ENCODE peak calls at places on chromosomes 3 and 15, in four cellular contexts. N is Calu3, U is A549, K is upper lobe of right lung. L is an unnamed sample.

GRCh38 chr3:47000198-47000815 is 20.8 kb downstream of the NBEAL2 start:
- DNase-seq in N (no peak), U (no peak), K (no peak), L (no peak)

GRCh38 chr3:141849056-141849814 is 27.2 kb upstream of the ATP1B3 start:
- DNase-seq in N (no peak), U (no peak), K (no peak), L (no peak)

GRCh38 chr15:98888839-98889479 is 118.6 kb downstream of the PGPEP1L start:
- DNase-seq in N (no peak), K (no peak), U (no peak), L (no peak)

GRCh38 chr3:53715815-53716483 is 130.3 kb downstream of the CHDH start:
- DNase-seq in N (no peak), K (no peak), U (no peak), L (no peak)

GRCh38 chr15:41557673-41558399 is 1.2 kb upstream of the TYRO3 start:
- DNase-seq in U (peak), K (peak), N (peak), L (peak)

GRCh38 chr3:18424862-18425640 is at the start of gene SATB1:
- DNase-seq in U (no peak), N (peak), K (peak), L (peak)

GRCh38 chr3:186931487-186932280 is 1.4 kb downstream of the ST6GAL1 start:
- DNase-seq in U (no peak), K (peak), N (peak), L (peak)

GRCh38 chr15:57018151-57018550 is 99.7 kb downstream of the TCF12 start:
- DNase-seq in K (no peak), N (no peak), U (no peak), L (no peak)

GRCh38 chr3:22835041-22835440 is 368.1 kb upstream of the UBE2E2 start:
- DNase-seq in U (no peak), N (peak), K (no peak), L (no peak)

GRCh38 chr3:79871656-79872055 is 103.9 kb upstream of the ROBO1 start:
- DNase-seq in U (no peak), N (no peak), K (no peak), L (no peak)

GRCh38 chr3:173529062-173529711 is 131.6 kb downstream of the NLGN1 start:
- DNase-seq in K (peak), N (peak), U (no peak), L (peak)

GRCh38 chr3:104359546-104359945 is 1007.2 kb upstream of the ALCAM start:
- DNase-seq in U (no peak), N (no peak), K (no peak), L (no peak)

GRCh38 chr15:87570186-87570585 is 686.4 kb downstream of the NTRK3 start:
- DNase-seq in U (no peak), N (no peak), K (no peak), L (no peak)

GRCh38 chr3:188978772-188979171 is 193.0 kb upstream of the TPRG1 start:
- DNase-seq in K (no peak), N (no peak), U (peak), L (no peak)

GRCh38 chr3:121995190-121996137 is 26.6 kb downstream of the ILDR1 start:
- DNase-seq in N (peak), U (peak), K (peak), L (no peak)

GRCh38 chr3:121985841-121986240 is 36.2 kb downstream of the ILDR1 start:
- DNase-seq in U (no peak), N (no peak), K (no peak), L (no peak)

GRCh38 chr3:121988146-121988545 is 33.9 kb downstream of the ILDR1 start:
- DNase-seq in N (no peak), K (no peak), U (no peak), L (no peak)

GRCh38 chr3:121992601-121993560 is 29.2 kb downstream of the ILDR1 start:
- DNase-seq in U (no peak), K (no peak), N (no peak), L (peak)

GRCh38 chr3:121989943-121990342 is 32.1 kb downstream of the ILDR1 start:
- DNase-seq in N (no peak), K (no peak), U (no peak), L (no peak)
- TF ChIP-seq CTCF in N (no peak), K (no peak), U (no peak), L (peak)

DNA sequence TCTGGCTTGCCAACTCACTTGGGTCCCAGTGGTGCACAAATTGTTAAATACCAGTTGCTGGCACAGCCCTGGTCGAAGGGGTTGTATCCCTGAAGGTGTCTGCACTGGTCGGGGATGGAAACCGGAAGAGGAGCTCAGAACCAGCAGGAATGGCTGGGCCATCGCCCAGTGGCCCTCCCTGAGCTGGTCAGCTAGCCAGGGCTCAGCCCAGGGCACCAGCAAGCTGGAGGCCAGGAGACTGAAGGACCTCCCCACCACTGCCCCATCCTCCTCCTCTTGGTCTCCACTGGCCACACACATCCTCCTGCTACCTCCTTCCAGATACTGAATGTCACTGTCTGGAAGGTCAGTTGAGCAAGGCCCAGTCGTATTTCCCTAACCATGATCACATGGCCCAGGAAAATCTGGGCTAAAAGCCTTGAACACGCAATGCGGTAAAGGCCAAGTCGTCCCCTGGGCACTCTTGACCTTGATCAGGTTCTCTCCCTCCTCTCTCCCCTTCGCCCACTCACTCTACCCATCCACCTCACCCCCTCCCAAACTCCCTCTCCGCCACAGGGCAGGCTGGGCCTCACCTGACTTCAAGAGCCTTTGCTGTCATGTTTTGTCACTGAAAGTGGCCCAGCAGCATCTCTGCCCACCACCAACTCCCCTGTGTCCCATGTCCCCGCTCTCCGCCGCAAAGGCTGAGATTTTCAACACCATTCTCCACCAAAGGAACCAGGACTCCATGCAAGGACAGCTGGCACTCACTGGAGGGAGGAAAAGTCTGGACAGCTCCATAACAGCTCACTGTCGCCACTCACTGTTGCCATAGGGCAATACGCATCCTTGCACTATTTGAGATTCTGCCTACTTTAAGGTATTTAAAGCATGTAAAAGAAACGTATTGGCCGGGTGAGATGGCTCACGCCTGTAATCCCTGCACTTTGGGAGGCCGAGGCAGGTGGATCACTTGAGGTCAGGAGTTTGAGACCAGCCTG is 12.1 kb downstream of the ZDHHC19 start:
- DNase-seq in K (no peak), U (no peak), N (no peak), L (no peak)
- TF ChIP-seq CTCF in K (no peak), U (no peak), N (no peak), L (peak)

GRCh38 chr15:39156166-39156565 is 424.7 kb upstream of the THBS1 start:
- DNase-seq in U (no peak), N (no peak), K (no peak), L (no peak)

GRCh38 chr15:39154776-39155175 is 426.1 kb upstream of the THBS1 start:
- DNase-seq in K (no peak), N (no peak), U (no peak), L (no peak)

GRCh38 chr15:39153718-39154117 is 427.2 kb upstream of the THBS1 start:
- DNase-seq in K (no peak), N (peak), U (no peak), L (no peak)

GRCh38 chr15:39153058-39153457 is 427.8 kb upstream of the THBS1 start:
- DNase-seq in K (no peak), N (no peak), U (no peak), L (no peak)

GRCh38 chr15:39154136-39154770 is 426.6 kb upstream of the THBS1 start:
- DNase-seq in N (no peak), U (no peak), K (no peak), L (no peak)
- TF ChIP-seq CTCF in N (no peak), U (no peak), K (peak), L (no peak)

GRCh38 chr3:123793425-123793824 is 90.7 kb downstream of the MYLK start:
- DNase-seq in K (no peak), U (no peak), N (no peak), L (no peak)
- TF ChIP-seq CTCF in K (no peak), U (no peak), N (no peak), L (no peak)

GRCh38 chr15:74202461-74203401 is at the start of gene STRA6:
- DNase-seq in U (peak), K (no peak), N (peak), L (no peak)
- TF ChIP-seq CTCF in U (no peak), K (no peak), N (no peak), L (no peak)

GRCh38 chr3:192772495-192772894 is 45.2 kb upstream of the FGF12 start:
- DNase-seq in K (no peak), U (no peak), N (peak), L (no peak)
- TF ChIP-seq CTCF in K (peak), U (peak), N (peak), L (peak)

DNA sequence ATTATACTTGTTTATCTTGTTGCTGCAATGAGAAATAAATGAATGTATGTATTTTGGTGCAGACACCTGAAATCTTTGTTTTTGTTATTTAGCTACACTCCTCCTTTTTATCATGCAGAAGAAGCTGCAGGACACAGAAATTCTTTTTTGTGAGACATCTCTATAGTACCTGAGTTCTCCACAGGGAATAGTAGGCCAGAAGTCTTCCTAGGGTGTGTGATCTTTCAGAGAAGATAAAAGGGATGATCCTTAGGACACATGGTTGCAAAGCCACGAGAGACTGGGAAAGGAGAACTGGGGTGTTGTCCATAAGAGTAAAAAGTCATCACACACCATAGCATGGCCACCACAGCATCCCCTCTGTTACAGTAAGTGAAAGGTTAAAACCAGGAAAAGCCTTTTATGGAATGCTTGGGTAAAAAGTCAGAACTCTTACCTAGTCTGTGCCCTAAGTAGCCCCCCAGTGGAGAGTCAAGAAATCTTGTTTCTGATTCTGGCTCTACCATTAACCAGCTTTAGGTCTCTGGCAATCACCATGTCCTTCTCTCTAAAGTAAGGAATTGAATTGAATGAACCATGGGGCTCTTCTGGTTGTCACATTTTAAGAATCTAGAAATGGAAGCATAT is 31.9 kb upstream of the ADGRG7 start:
- DNase-seq in U (no peak), K (no peak), N (no peak), L (no peak)
- TF ChIP-seq CTCF in U (no peak), K (no peak), N (no peak), L (no peak)

GRCh38 chr3:50121416-50122032 is 32.8 kb downstream of the RBM5 start:
- DNase-seq in N (peak), U (peak), K (peak), L (peak)
- TF ChIP-seq CTCF in N (peak), U (peak), K (peak), L (peak)